ENCODE peak calls at places on chromosomes 7 and 10, in five cellular contexts. E is mesenchymal stem cell, Y is astrocyte, G is H7, C is astrocyte of the spinal cord. J is an unnamed sample.

GRCh38 chr7:37198906-37199485 is 249.7 kb downstream of the ELMO1 start:
- DNase-seq in C (peak), E (peak), G (peak), Y (peak), J (peak)

GRCh38 chr10:62620491-62620890 is 184.0 kb upstream of the ADO start:
- DNase-seq in Y (no peak), C (no peak), G (no peak), E (no peak), J (no peak)

GRCh38 chr7:46034056-46034768 is 113.1 kb upstream of the IGFBP3 start:
- DNase-seq in G (no peak), C (no peak), E (no peak), Y (peak), J (no peak)

GRCh38 chr10:71694567-71694968 is 25.0 kb downstream of the C10orf105 start:
- DNase-seq in Y (no peak), C (no peak), G (no peak), E (no peak), J (no peak)

GRCh38 chr7:80940539-80941205 is 21.8 kb upstream of the SEMA3C start:
- DNase-seq in C (no peak), G (no peak), E (peak), Y (no peak), J (peak)

GRCh38 chr7:26046150-26046549 is 105.8 kb upstream of the NFE2L3 start:
- DNase-seq in G (no peak), Y (no peak), E (no peak), C (no peak), J (no peak)

GRCh38 chr10:110818311-110819257 is 53.1 kb upstream of the PDCD4 start:
- DNase-seq in G (no peak), E (no peak), C (no peak), Y (no peak), J (no peak)

GRCh38 chr7:33050425-33051318 is 11.9 kb downstream of the NT5C3A start:
- DNase-seq in G (peak), E (peak), C (peak), Y (no peak), J (peak)

GRCh38 chr10:21497177-21497807 is 28.2 kb downstream of the SKIDA1 start:
- DNase-seq in G (peak), Y (peak), E (peak), C (peak), J (peak)

GRCh38 chr10:19788075-19788686 is 28.1 kb upstream of the PLXDC2 start:
- DNase-seq in Y (peak), E (peak), G (peak), C (peak), J (peak)

GRCh38 chr10:75404335-75405200 is 3.0 kb upstream of the ZNF503 start:
- DNase-seq in G (peak), C (no peak), Y (no peak), E (no peak), J (no peak)

GRCh38 chr10:28939352-28940157 is 262.2 kb downstream of the BAMBI start:
- DNase-seq in Y (peak), E (peak), G (peak), C (peak), J (no peak)

GRCh38 chr10:107665459-107665858 is 501.0 kb upstream of the SORCS1 start:
- DNase-seq in E (no peak), C (no peak), Y (no peak), G (no peak), J (no peak)

GRCh38 chr10:102242118-102242485 is 790 bp upstream of the PITX3 start:
- DNase-seq in Y (no peak), G (no peak), C (no peak), E (no peak), J (no peak)

GRCh38 chr7:68245688-68246087 is 1249.1 kb downstream of the TYW1 start:
- DNase-seq in G (peak), E (no peak), Y (peak), C (no peak), J (no peak)

GRCh38 chr10:69468771-69469129 is 17.5 kb downstream of the TSPAN15 start:
- DNase-seq in Y (no peak), G (no peak), C (no peak), E (no peak), J (no peak)

GRCh38 chr7:149027560-149028345 is 552 bp downstream of the PDIA4 start:
- DNase-seq in E (peak), G (peak), Y (peak), C (peak), J (no peak)

GRCh38 chr10:22753786-22754185 is 39.4 kb upstream of the PIP4K2A start:
- DNase-seq in C (no peak), E (no peak), G (no peak), Y (no peak), J (no peak)

GRCh38 chr10:96124230-96125141 is 5.6 kb upstream of the ZNF518A start:
- DNase-seq in G (peak), C (peak), E (peak), Y (peak), J (peak)

GRCh38 chr7:44284216-44284615 is 41.2 kb downstream of the CAMK2B start:
- DNase-seq in G (no peak), C (no peak), E (no peak), Y (peak), J (no peak)

GRCh38 chr10:112115781-112116385 is 67.7 kb downstream of the GPAM start:
- DNase-seq in G (peak), E (peak), C (no peak), Y (no peak), J (no peak)

GRCh38 chr10:79273603-79274002 is 73.7 kb upstream of the PPIF start:
- DNase-seq in C (no peak), E (no peak), G (no peak), Y (no peak), J (no peak)

GRCh38 chr7:93758621-93759020 is 131.9 kb downstream of the TFPI2 start:
- DNase-seq in C (no peak), Y (no peak), G (no peak), E (no peak), J (no peak)

GRCh38 chr7:98034044-98035035 is 44.3 kb upstream of the OCM2 start:
- DNase-seq in C (no peak), Y (no peak), G (peak), E (no peak), J (peak)

GRCh38 chr7:17103984-17104383 is 194.5 kb upstream of the AHR start:
- DNase-seq in Y (no peak), C (no peak), E (no peak), G (no peak), J (no peak)

GRCh38 chr7:5567810-5568209 is 144.2 kb upstream of the TNRC18 start:
- DNase-seq in C (no peak), E (peak), G (no peak), Y (no peak), J (no peak)

GRCh38 chr10:104255244-104255981 is 721 bp downstream of the GSTO1 start:
- DNase-seq in Y (peak), E (peak), G (peak), C (peak), J (peak)

GRCh38 chr7:116443646-116444045 is 55.9 kb upstream of the CAV2 start:
- DNase-seq in Y (no peak), E (no peak), G (no peak), C (no peak), J (no peak)

GRCh38 chr7:45187089-45187945 is 29.7 kb downstream of the RAMP3 start:
- DNase-seq in E (no peak), Y (no peak), G (no peak), C (no peak), J (no peak)

GRCh38 chr7:112930787-112931186 is 140.6 kb upstream of the TMEM168 start:
- DNase-seq in C (peak), E (peak), G (no peak), Y (peak), J (peak)

GRCh38 chr7:31938650-31939049 is 131.6 kb downstream of the PDE1C start:
- DNase-seq in Y (peak), C (peak), G (no peak), E (no peak), J (peak)

GRCh38 chr10:49595713-49596492 is 14.2 kb upstream of the SLC18A3 start:
- DNase-seq in E (no peak), G (no peak), C (no peak), Y (no peak), J (no peak)

GRCh38 chr10:123687758-123688157 is 21.6 kb downstream of the GPR26 start:
- DNase-seq in Y (no peak), G (peak), C (no peak), E (no peak), J (no peak)

GRCh38 chr7:1611708-1612241 is 41.9 kb upstream of the PSMG3 start:
- DNase-seq in E (peak), Y (peak), C (peak), G (peak), J (peak)